ENCODE peak calls at places on chromosomes 11 and 22, in eight cellular contexts. J is stomach, Z is adrenal gland, L is heart left ventricle, W is ovary, T is right lobe of liver, S is tibial nerve, F is spleen. N is an unnamed sample.

GRCh38 chr22:44711701-44712100 is 9.7 kb downstream of the PRR5 start:
- DNase-seq in J (no peak), Z (no peak), L (no peak), W (no peak), T (no peak), S (no peak), F (no peak), N (no peak)

GRCh38 chr11:15957234-15957633 is 399.1 kb downstream of the SOX6 start:
- DNase-seq in J (no peak), Z (no peak), L (no peak), W (no peak), T (no peak), S (no peak), F (no peak), N (no peak)

GRCh38 chr11:3218483-3219280 is at the start of gene MRGPRG:
- DNase-seq in J (peak; percentile 21), Z (peak; percentile 6), L (no peak), W (no peak), T (peak; percentile 51), S (no peak), F (peak; percentile 61), N (peak; percentile 40)

GRCh38 chr11:118436639-118437045 is 350 bp downstream of the KMT2A start:
- DNase-seq in J (no peak), Z (peak; percentile 33), L (peak; percentile 34), W (no peak), T (peak; percentile 53), S (no peak), F (peak; percentile 90), N (no peak)

GRCh38 chr11:35427158-35427557 is 7.8 kb upstream of the SLC1A2 start:
- DNase-seq in J (no peak), Z (no peak), L (peak; percentile 29), W (no peak), T (no peak), S (no peak), F (no peak), N (no peak)

GRCh38 chr22:27378343-27378800 is 423.2 kb downstream of the MN1 start:
- DNase-seq in J (no peak), Z (no peak), L (no peak), W (no peak), T (no peak), S (no peak), F (no peak), N (no peak)

GRCh38 chr11:132220464-132220863 is 850.0 kb downstream of the NTM start:
- DNase-seq in J (no peak), Z (no peak), L (no peak), W (no peak), T (no peak), S (no peak), F (no peak), N (no peak)

GRCh38 chr22:19664406-19664805 is 49.9 kb upstream of the SEPTIN5 start:
- DNase-seq in J (no peak), Z (no peak), L (no peak), W (no peak), T (no peak), S (no peak), F (no peak), N (no peak)

GRCh38 chr11:78030429-78031325 is 7.6 kb upstream of the KCTD14 start:
- DNase-seq in J (peak; percentile 89), Z (peak; percentile 81), L (peak; percentile 64), W (no peak), T (peak; percentile 72), S (no peak), F (no peak), N (peak; percentile 59)

GRCh38 chr11:133122260-133122659 is 410.0 kb downstream of the OPCML start:
- DNase-seq in J (no peak), Z (no peak), L (no peak), W (no peak), T (no peak), S (no peak), F (no peak), N (no peak)

GRCh38 chr11:269146-269890 is 8.9 kb upstream of the NLRP6 start:
- DNase-seq in J (no peak), Z (peak; percentile 18), L (no peak), W (no peak), T (no peak), S (no peak), F (peak; percentile 82), N (peak; percentile 53)
- TF ChIP-seq POLR2A in J (no peak), Z (no peak), L (no peak), W (no peak), T (no peak), S (peak; percentile 7), F (peak; percentile 38), N (no peak)

GRCh38 chr11:76610371-76610770 is 60.2 kb downstream of the LRRC32 start:
- DNase-seq in J (no peak), Z (no peak), L (no peak), W (peak; percentile 5), T (no peak), S (no peak), F (peak; percentile 22), N (peak; percentile 5)
- H3K27ac ChIP-seq in J (no peak overlapping the region), Z (no peak overlapping the region), L (peak overlapping the region; percentile 75), W (peak overlapping the region; percentile 30), T (no peak overlapping the region), S (no peak overlapping the region), F (no peak overlapping the region), N (no peak overlapping the region)

DNA sequence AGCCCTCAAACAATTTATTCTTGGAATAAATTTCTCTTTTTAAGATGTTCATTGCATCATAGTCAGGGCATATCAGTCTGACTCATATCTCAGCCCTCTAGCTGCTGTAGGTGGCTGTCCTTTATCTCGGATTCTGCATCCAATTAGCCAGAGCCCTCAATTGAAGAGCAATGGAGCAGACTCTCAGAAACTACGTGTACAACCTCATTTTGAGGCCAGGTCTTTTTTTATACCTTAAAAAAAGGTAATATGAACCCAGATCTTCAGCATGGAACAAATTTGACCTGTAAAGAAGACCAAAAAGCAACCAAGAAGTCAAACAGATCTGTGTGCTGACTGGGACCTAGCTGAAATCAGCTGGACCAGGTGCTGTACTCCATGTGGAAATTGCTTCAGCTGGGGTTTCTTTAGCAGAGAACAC is 8.7 kb downstream of the OR52A5 start:
- DNase-seq in J (no peak), Z (no peak), L (no peak), W (no peak), T (no peak), S (no peak), F (no peak), N (no peak)
- TF ChIP-seq POLR2A in J (no peak), Z (no peak), L (no peak), W (no peak), T (no peak), S (no peak), F (no peak), N (no peak)

GRCh38 chr22:22670076-22670795 is 25.8 kb downstream of the GGTLC2 start:
- DNase-seq in J (no peak), Z (no peak), L (no peak), W (no peak), T (no peak), S (no peak), F (no peak), N (no peak)
- H3K27ac ChIP-seq in J (no peak overlapping the region), Z (no peak overlapping the region), L (no peak overlapping the region), W (no peak overlapping the region), T (no peak overlapping the region), S (no peak overlapping the region), F (no peak overlapping the region), N (no peak overlapping the region)

DNA sequence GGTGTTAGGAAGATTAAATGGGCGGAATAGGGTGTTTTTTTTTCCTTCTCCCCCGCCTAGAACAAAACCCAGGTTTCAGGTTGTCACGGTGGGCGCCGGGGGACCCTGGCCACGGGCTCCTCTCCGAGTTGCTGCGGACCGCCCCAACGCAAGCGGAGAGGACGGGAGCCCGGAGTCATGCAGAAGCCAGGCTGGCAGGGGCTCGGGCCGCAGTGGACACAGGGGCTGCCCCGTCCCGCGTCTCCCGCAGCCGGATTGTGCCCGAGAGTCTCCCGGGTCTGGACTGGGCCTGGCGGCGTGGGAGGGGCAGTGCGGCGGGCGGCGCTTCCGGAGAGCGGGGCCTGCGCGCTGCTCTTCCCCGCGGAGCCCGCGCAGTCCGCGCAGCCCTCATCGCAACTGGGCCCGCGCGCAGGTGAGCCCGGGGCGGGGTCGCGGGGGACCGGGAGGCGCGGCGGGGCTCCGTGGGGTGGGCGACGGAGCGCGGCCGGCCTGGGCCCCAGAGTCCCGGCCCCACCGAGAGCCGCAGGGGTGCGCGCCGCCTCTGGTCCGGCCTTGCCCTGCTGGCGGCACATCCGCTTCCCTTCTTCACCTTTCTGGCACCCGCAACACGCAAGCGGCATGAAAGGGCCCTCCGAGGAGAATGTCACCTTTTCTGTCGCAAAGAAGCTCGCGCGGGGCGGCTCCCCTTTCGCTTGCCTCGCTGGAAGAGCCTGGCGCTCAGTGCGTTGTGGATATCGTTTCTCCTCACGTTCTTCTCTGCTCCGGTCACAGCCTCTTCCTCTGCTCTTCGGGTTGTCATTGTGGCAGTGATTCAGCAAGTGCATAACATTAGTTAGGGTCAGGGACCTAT is at the start of gene TIRAP:
- DNase-seq in J (peak; percentile 73), Z (peak; percentile 78), L (peak; percentile 73), W (peak; percentile 75), T (peak; percentile 87), S (peak; percentile 45), F (peak; percentile 93), N (peak; percentile 84)
- TF ChIP-seq POLR2A in J (no peak), Z (peak; percentile 58), L (no peak), W (peak; percentile 22), T (peak; percentile 83), S (peak; percentile 58), F (no peak), N (peak; percentile 44)

GRCh38 chr22:37431811-37432707 is 4.8 kb upstream of the ELFN2 start:
- DNase-seq in J (no peak), Z (no peak), L (no peak), W (no peak), T (no peak), S (no peak), F (no peak), N (no peak)

GRCh38 chr22:37428649-37429586 is 1.6 kb upstream of the ELFN2 start:
- DNase-seq in J (peak; percentile 47), Z (no peak), L (no peak), W (no peak), T (no peak), S (no peak), F (no peak), N (peak; percentile 70)

GRCh38 chr22:37431366-37431765 is 4.1 kb upstream of the ELFN2 start:
- DNase-seq in J (no peak), Z (no peak), L (peak; percentile 0), W (no peak), T (no peak), S (no peak), F (no peak), N (no peak)

GRCh38 chr22:37432708-37433054 is 5.4 kb upstream of the ELFN2 start:
- DNase-seq in J (no peak), Z (no peak), L (no peak), W (no peak), T (no peak), S (no peak), F (no peak), N (no peak)

DNA sequence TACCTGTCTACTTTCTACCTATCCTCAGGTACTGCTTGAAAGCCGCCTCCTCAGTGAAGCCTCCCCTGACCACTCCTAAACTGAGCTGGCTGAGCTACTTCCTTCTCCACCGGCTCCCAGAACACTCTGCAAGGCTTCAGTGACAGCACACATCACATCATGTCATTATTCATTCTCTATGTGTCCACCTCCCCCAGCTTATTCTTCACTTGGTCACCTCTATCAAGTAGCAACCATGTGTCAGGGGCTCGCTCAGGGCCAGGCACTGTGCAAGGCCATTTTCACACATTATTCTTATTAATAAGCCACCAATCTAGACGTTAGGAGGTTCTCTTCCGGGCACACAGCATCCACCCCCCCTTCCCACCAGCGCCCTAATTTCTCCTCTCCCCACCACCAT is 3.7 kb upstream of the ELFN2 start:
- DNase-seq in J (no peak), Z (no peak), L (no peak), W (no peak), T (no peak), S (no peak), F (no peak), N (no peak)
- H3K27ac ChIP-seq in J (no peak overlapping the region), Z (no peak overlapping the region), L (no peak overlapping the region), W (no peak overlapping the region), T (no peak overlapping the region), S (no peak overlapping the region), F (no peak overlapping the region), N (no peak overlapping the region)